ENCODE peak calls at places on chromosomes 16 and 17, in four cellular contexts. X is K562, Y is HepG2, V is GM12878. E is an unnamed sample. For H4K20me1, the result is how much of the 10 kb centered on the place peaks cover.

GRCh38 chr17:78313735-78314648 is 45.9 kb downstream of the SOCS3 start:
- DNase-seq in V (peak), Y (peak), X (peak), E (peak)

GRCh38 chr17:19346351-19347255 is 15.9 kb downstream of the B9D1 start:
- DNase-seq in X (peak), V (no peak), Y (peak), E (no peak)

GRCh38 chr16:27618611-27619380 is 68.9 kb downstream of the KATNIP start:
- DNase-seq in V (no peak), X (no peak), Y (peak), E (no peak)

GRCh38 chr16:54118846-54119245 is 167.7 kb downstream of the IRX3 start:
- DNase-seq in Y (no peak), V (no peak), X (no peak), E (no peak)

GRCh38 chr17:40561871-40562611 is 3.2 kb downstream of the CCR7 start:
- DNase-seq in V (peak), Y (no peak), X (no peak), E (no peak)

GRCh38 chr16:78134944-78135619 is 35.6 kb downstream of the WWOX start:
- DNase-seq in X (no peak), Y (peak), V (no peak), E (no peak)

GRCh38 chr17:46028969-46029565 is 30.0 kb downstream of the STH start:
- DNase-seq in Y (no peak), X (no peak), V (no peak), E (no peak)

GRCh38 chr17:51734462-51734861 is 424.1 kb downstream of the CA10 start:
- DNase-seq in V (no peak), X (no peak), Y (no peak), E (peak)

GRCh38 chr16:88810166-88810867 is 1.4 kb downstream of the APRT start:
- DNase-seq in V (no peak), Y (no peak), X (no peak), E (no peak)

GRCh38 chr16:28218109-28218508 is 6.3 kb upstream of the XPO6 start:
- DNase-seq in Y (peak), X (no peak), V (no peak), E (peak)

GRCh38 chr16:89155184-89155679 is 16.3 kb upstream of the CDH15 start:
- DNase-seq in X (no peak), V (no peak), Y (no peak), E (no peak)

GRCh38 chr16:11377156-11377555 is 31.9 kb downstream of the RMI2 start:
- DNase-seq in Y (no peak), X (no peak), V (no peak), E (no peak)

GRCh38 chr17:31677036-31677435 is 182.0 kb downstream of the COPRS start:
- DNase-seq in X (no peak), Y (no peak), V (no peak), E (no peak)

GRCh38 chr16:15953477-15953876 is 4.1 kb downstream of the ABCC1 start:
- DNase-seq in V (no peak), Y (no peak), X (no peak), E (no peak)

GRCh38 chr17:50123649-50124349 is 6.2 kb downstream of the SAMD14 start:
- DNase-seq in Y (no peak), V (no peak), X (no peak), E (peak)

GRCh38 chr17:683499-684254 is 31.0 kb downstream of the VPS53 start:
- DNase-seq in Y (no peak), X (no peak), V (no peak), E (no peak)

GRCh38 chr17:77948690-77949114 is 9.8 kb upstream of the TNRC6C start:
- DNase-seq in Y (peak), X (no peak), V (no peak), E (peak)

GRCh38 chr17:80224683-80225082 is 4.5 kb downstream of the SLC26A11 start:
- DNase-seq in V (no peak), Y (no peak), X (no peak), E (no peak)

GRCh38 chr16:87384162-87384999 is 805 bp upstream of the FBXO31 start:
- DNase-seq in Y (peak), X (peak), V (no peak), E (peak)

GRCh38 chr17:30279156-30279555 is 12.6 kb downstream of the BLMH start:
- DNase-seq in Y (no peak), V (no peak), X (no peak), E (no peak)

GRCh38 chr17:18965530-18966236 is 13.7 kb downstream of the SLC5A10 start:
- DNase-seq in V (no peak), X (no peak), Y (no peak), E (no peak)

GRCh38 chr17:49315974-49316570 is 46.0 kb downstream of the ZNF652 start:
- DNase-seq in X (no peak), V (no peak), Y (no peak), E (no peak)

GRCh38 chr17:45770632-45771472 is 13.3 kb upstream of the CRHR1 start:
- DNase-seq in X (no peak), V (no peak), Y (no peak), E (peak)

GRCh38 chr17:78862073-78863023 is 21.7 kb upstream of the USP36 start:
- DNase-seq in Y (peak), X (peak), V (no peak), E (no peak)

GRCh38 chr17:5413682-5414081 is 5.8 kb downstream of the NUP88 start:
- DNase-seq in V (no peak), Y (no peak), X (no peak), E (no peak)

GRCh38 chr17:32265192-32265895 is at the start of gene RHBDL3:
- DNase-seq in X (peak), V (no peak), Y (no peak), E (peak)

GRCh38 chr17:61806081-61806828 is 57.1 kb downstream of the BRIP1 start:
- DNase-seq in V (no peak), X (no peak), Y (no peak), E (peak)

GRCh38 chr17:57988301-57989010 is 402 bp upstream of the VEZF1 start:
- DNase-seq in Y (no peak), V (no peak), X (peak), E (peak)

GRCh38 chr17:8621585-8621984 is 8.9 kb downstream of the MYH10 start:
- DNase-seq in Y (no peak), V (no peak), X (no peak), E (no peak)

GRCh38 chr16:57621521-57622268 is 6.7 kb upstream of the ADGRG1 start:
- DNase-seq in X (no peak), V (no peak), Y (no peak), E (no peak)

GRCh38 chr16:85716016-85716679 is 27.4 kb upstream of the GINS2 start:
- DNase-seq in X (no peak), V (no peak), Y (no peak), E (peak)
- H2AFZ ChIP-seq in X (peak), V (no peak), Y (no peak), E (no peak)

GRCh38 chr17:76706817-76707216 is 3.9 kb downstream of the MXRA7 start:
- DNase-seq in X (no peak), Y (no peak), V (no peak), E (no peak)

GRCh38 chr17:76710863-76711611 is at the start of gene MXRA7:
- DNase-seq in V (no peak), Y (no peak), X (peak), E (peak)

GRCh38 chr17:76709077-76709950 is 1.5 kb downstream of the MXRA7 start:
- DNase-seq in X (no peak), Y (peak), V (no peak), E (peak)

GRCh38 chr17:76704799-76705198 is 6.0 kb downstream of the MXRA7 start:
- DNase-seq in X (no peak), Y (no peak), V (no peak), E (no peak)

DNA sequence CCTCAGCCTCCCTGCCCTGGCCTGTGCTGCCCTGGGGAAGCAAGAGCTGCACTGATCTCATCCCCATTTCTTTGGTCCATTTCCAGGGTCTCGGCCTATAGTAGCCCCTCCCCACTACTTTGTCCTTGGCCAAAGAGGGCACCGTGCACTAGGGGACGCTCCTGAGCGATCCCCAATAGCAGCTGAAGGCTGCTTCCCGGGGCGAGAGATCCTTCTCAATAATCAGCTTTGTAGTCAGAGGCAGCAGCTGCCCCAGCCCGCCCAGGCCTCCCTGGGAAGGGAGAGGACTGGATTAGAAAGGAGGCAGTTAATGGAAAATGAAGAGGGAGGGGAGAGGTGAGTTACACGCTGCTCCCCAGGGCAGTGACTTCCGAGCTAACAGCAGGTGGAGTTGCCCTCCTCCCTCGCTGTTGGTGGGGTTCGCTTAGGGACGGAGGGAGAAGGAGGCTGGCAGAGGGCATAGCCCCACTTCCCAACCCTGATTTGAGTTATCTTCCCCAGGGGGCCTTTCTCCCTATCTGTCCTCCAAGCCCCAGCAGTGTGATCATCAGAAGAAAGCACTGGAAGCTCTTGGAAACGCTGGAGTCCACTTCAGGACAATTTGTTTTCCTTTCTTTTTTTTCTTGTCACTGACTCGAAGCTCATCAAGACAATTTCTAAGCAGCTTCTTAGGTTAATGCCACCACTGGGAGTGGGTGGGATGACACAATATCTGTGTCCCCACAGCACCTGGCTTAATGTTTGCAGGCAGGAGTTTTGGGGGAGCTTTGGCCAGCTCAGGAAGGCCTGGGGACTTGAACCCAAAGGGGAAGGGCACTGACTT is 2.6 kb downstream of the MXRA7 start:
- DNase-seq in V (no peak), Y (peak), X (peak), E (peak)
- TF ChIP-seq JUNB in V (no peak), Y (no peak), X (no peak), E (no peak)

DNA sequence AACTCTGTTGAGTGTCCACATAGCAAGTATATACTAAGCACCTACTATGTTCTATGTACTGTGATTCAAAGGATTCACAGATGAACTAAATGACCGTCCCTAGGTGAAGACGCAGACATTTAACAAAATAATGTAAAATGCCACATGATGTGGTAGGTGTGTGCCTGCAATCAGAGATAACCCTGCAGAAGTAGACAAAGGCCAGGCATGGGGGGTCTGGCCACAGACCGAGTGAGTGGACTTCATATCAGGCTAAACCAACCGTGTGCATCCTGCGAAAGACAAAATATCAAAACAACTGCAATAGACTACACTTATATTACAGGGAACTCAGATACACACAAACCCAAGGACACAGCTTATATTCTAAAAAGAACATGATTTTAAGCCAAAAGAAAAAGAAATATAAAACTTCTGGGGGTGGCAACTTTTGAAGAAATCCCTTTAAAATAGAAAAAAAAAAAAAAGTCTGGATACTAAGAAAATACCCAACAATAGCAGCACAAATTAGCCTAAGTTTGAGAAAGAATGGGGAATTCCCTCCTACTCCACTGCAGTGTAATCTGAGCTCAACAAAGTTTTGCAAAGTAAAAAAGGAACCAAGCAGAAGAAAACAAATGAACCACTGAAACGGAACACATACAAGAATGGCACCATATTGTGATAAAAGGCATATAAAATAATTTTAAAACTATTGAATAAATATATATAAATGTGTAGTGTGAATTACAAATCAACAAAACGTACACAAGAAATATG is 12.3 kb downstream of the HSDL1 start:
- DNase-seq in V (no peak), X (no peak), Y (no peak), E (no peak)
- H4K20me1 ChIP-seq in V (under half), X (under half), Y (under half), E (under half)

DNA sequence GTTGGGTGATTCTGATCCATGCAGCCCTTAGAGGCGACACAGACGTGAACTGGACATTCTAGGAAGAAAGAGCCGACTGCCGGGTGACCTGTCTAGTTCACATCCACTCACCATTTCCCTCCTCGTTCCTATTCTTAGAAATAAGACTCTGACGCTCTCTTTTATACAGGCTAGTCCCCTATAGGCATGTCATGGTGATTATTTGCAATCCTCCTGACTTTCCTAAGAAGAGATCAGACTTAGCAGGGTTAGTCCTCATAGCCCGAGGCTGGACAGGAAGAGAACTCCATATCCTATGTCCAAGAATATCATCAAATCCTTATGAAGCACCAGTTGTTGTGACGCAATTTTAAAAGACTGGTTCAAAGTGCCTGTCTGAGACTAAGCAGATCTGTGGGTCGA is 382.1 kb downstream of the SOX9 start:
- DNase-seq in V (no peak), X (no peak), Y (no peak), E (no peak)
- H2AFZ ChIP-seq in V (no peak), X (no peak), Y (no peak), E (no peak)

E was measured in GM23338.